ENCODE peak calls at places on chromosomes 11 and 22, in four cellular contexts. One of them, this sample, is unnamed.

GRCh38 chr11:17483505-17483904 is 6.9 kb upstream of the ABCC8 start:
- DNase-seq in lower lobe of right lung: no peak
- DNase-seq in HFFc6: no peak
- DNase-seq in HEK293T: no peak
- DNase-seq in this sample: no peak

GRCh38 chr22:27603823-27604190 is 197.7 kb downstream of the MN1 start:
- DNase-seq in lower lobe of right lung: no peak
- DNase-seq in HFFc6: no peak
- DNase-seq in HEK293T: no peak
- DNase-seq in this sample: no peak

GRCh38 chr11:107545101-107545514 is 20.4 kb downstream of the ALKBH8 start:
- DNase-seq in lower lobe of right lung: no peak
- DNase-seq in HFFc6: peak
- DNase-seq in HEK293T: no peak
- DNase-seq in this sample: no peak

GRCh38 chr22:47290706-47291430 is 528.4 kb downstream of the TBC1D22A start:
- DNase-seq in lower lobe of right lung: no peak
- DNase-seq in HFFc6: no peak
- DNase-seq in HEK293T: no peak
- DNase-seq in this sample: no peak

GRCh38 chr11:30171661-30172060 is 59.2 kb upstream of the FSHB start:
- DNase-seq in lower lobe of right lung: no peak
- DNase-seq in HFFc6: no peak
- DNase-seq in HEK293T: no peak
- DNase-seq in this sample: no peak

GRCh38 chr11:113873241-113873626 is 2.1 kb downstream of the USP28 start:
- DNase-seq in lower lobe of right lung: no peak
- DNase-seq in HFFc6: no peak
- DNase-seq in HEK293T: peak
- DNase-seq in this sample: no peak

GRCh38 chr11:66871521-66871901 is 14.6 kb downstream of the LRFN4 start:
- DNase-seq in lower lobe of right lung: no peak
- DNase-seq in HFFc6: no peak
- DNase-seq in HEK293T: no peak
- DNase-seq in this sample: no peak

GRCh38 chr22:44793106-44793505 is 40.7 kb downstream of the ARHGAP8 start:
- DNase-seq in lower lobe of right lung: no peak
- DNase-seq in HFFc6: no peak
- DNase-seq in HEK293T: no peak
- DNase-seq in this sample: no peak

GRCh38 chr11:14455648-14456430 is 43.8 kb downstream of the COPB1 start:
- DNase-seq in lower lobe of right lung: no peak
- DNase-seq in HFFc6: no peak
- DNase-seq in HEK293T: no peak
- DNase-seq in this sample: no peak

GRCh38 chr22:19959587-19960490 is 18.2 kb upstream of the TXNRD2 start:
- DNase-seq in lower lobe of right lung: peak
- DNase-seq in HFFc6: no peak
- DNase-seq in HEK293T: no peak
- DNase-seq in this sample: no peak

GRCh38 chr11:9273430-9274336 is 8.5 kb upstream of the DENND5A start:
- DNase-seq in lower lobe of right lung: no peak
- DNase-seq in HFFc6: no peak
- DNase-seq in HEK293T: no peak
- DNase-seq in this sample: peak

GRCh38 chr22:46373838-46374662 is 38.5 kb downstream of the TRMU start:
- DNase-seq in lower lobe of right lung: no peak
- DNase-seq in HFFc6: no peak
- DNase-seq in HEK293T: no peak
- DNase-seq in this sample: peak

GRCh38 chr22:24146190-24146616 is 35.1 kb upstream of the SUSD2 start:
- DNase-seq in lower lobe of right lung: peak
- DNase-seq in HFFc6: peak
- DNase-seq in HEK293T: no peak
- DNase-seq in this sample: peak

GRCh38 chr11:117195761-117196160 is 3.4 kb upstream of the TAGLN start:
- DNase-seq in lower lobe of right lung: peak
- DNase-seq in HFFc6: no peak
- DNase-seq in HEK293T: no peak
- DNase-seq in this sample: no peak

GRCh38 chr11:117701781-117702180 is 95.2 kb downstream of the DSCAML1 start:
- DNase-seq in lower lobe of right lung: no peak
- DNase-seq in HFFc6: no peak
- DNase-seq in HEK293T: no peak
- DNase-seq in this sample: no peak

GRCh38 chr11:2315395-2316168 is 13.8 kb downstream of the TSPAN32 start:
- DNase-seq in lower lobe of right lung: peak
- DNase-seq in HFFc6: no peak
- DNase-seq in HEK293T: no peak
- DNase-seq in this sample: no peak

GRCh38 chr11:8221025-8221723 is 42.5 kb downstream of the LMO1 start:
- DNase-seq in lower lobe of right lung: peak
- DNase-seq in HFFc6: no peak
- DNase-seq in HEK293T: no peak
- DNase-seq in this sample: no peak

GRCh38 chr22:18091916-18092526 is 14.2 kb downstream of the PEX26 start:
- DNase-seq in lower lobe of right lung: no peak
- DNase-seq in HFFc6: no peak
- DNase-seq in HEK293T: no peak
- DNase-seq in this sample: no peak

GRCh38 chr22:29093501-29093921 is 20.7 kb downstream of the KREMEN1 start:
- DNase-seq in lower lobe of right lung: no peak
- DNase-seq in HFFc6: peak
- DNase-seq in HEK293T: no peak
- DNase-seq in this sample: no peak

GRCh38 chr11:14584595-14584994 is 59.0 kb upstream of the PDE3B start:
- DNase-seq in lower lobe of right lung: no peak
- DNase-seq in HFFc6: no peak
- DNase-seq in HEK293T: no peak
- DNase-seq in this sample: no peak

GRCh38 chr11:44110231-44110679 is 14.8 kb downstream of the EXT2 start:
- DNase-seq in lower lobe of right lung: no peak
- DNase-seq in HFFc6: peak
- DNase-seq in HEK293T: peak
- DNase-seq in this sample: peak

GRCh38 chr11:35487532-35488078 is 37.8 kb downstream of the PAMR1 start:
- DNase-seq in lower lobe of right lung: no peak
- DNase-seq in HFFc6: peak
- DNase-seq in HEK293T: peak
- DNase-seq in this sample: no peak

GRCh38 chr11:61602775-61603569 is 22.1 kb upstream of the SYT7 start:
- DNase-seq in lower lobe of right lung: no peak
- DNase-seq in HFFc6: peak
- DNase-seq in HEK293T: no peak
- DNase-seq in this sample: no peak

GRCh38 chr11:122685041-122685440 is 29.5 kb downstream of the UBASH3B start:
- DNase-seq in lower lobe of right lung: no peak
- DNase-seq in HFFc6: no peak
- DNase-seq in HEK293T: no peak
- DNase-seq in this sample: no peak

GRCh38 chr11:72712168-72712721 is 38.0 kb upstream of the PDE2A start:
- DNase-seq in lower lobe of right lung: peak
- DNase-seq in HFFc6: no peak
- DNase-seq in HEK293T: no peak
- DNase-seq in this sample: no peak

GRCh38 chr11:44574620-44575287 is 9.3 kb downstream of the CD82 start:
- DNase-seq in lower lobe of right lung: no peak
- DNase-seq in HFFc6: peak
- DNase-seq in HEK293T: no peak
- DNase-seq in this sample: peak

GRCh38 chr22:46564084-46564714 is 26.8 kb upstream of the CELSR1 start:
- DNase-seq in lower lobe of right lung: no peak
- DNase-seq in HFFc6: no peak
- DNase-seq in HEK293T: no peak
- DNase-seq in this sample: no peak

GRCh38 chr11:34149786-34150185 is 44.4 kb downstream of the NAT10 start:
- DNase-seq in lower lobe of right lung: peak
- DNase-seq in HFFc6: no peak
- DNase-seq in HEK293T: peak
- DNase-seq in this sample: no peak

GRCh38 chr22:40818747-40819662 is at the start of gene SLC25A17:
- DNase-seq in lower lobe of right lung: peak
- DNase-seq in HFFc6: peak
- DNase-seq in HEK293T: peak
- DNase-seq in this sample: peak

GRCh38 chr11:3015796-3016195 is 23.7 kb upstream of the NAP1L4 start:
- DNase-seq in lower lobe of right lung: no peak
- DNase-seq in HFFc6: peak
- DNase-seq in HEK293T: no peak
- DNase-seq in this sample: no peak

GRCh38 chr11:69380921-69381581 is 87.1 kb downstream of the MYEOV start:
- DNase-seq in lower lobe of right lung: no peak
- DNase-seq in HFFc6: no peak
- DNase-seq in HEK293T: no peak
- DNase-seq in this sample: no peak

GRCh38 chr11:116613201-116613910 is 159.4 kb downstream of the BUD13 start:
- DNase-seq in lower lobe of right lung: no peak
- DNase-seq in HFFc6: no peak
- DNase-seq in HEK293T: no peak
- DNase-seq in this sample: no peak

GRCh38 chr11:64151337-64151736 is 14.6 kb downstream of the MACROD1 start:
- DNase-seq in lower lobe of right lung: no peak
- DNase-seq in HFFc6: no peak
- DNase-seq in HEK293T: no peak
- DNase-seq in this sample: no peak

This sample was measured in GDM1.